ENCODE peak calls at places on chromosomes 6 and 20, in nine cellular contexts. X is kidney tubule cell; N is germinal center; R is HCT116; T is amygdala; I is GM04503; W is occipital lobe; V is fibroblast of pulmonary artery; D is CD8-positive, alpha-beta memory T cell. Z is an unnamed sample.
A peak's percentile ranks its signal among the peaks of the same experiment; 100 is the strongest.

GRCh38 chr20:23120936-23121765 is 35.0 kb upstream of the CD93 start:
- DNase-seq in X (no peak), N (no peak), R (no peak), T (no peak), I (no peak), W (no peak), V (no peak), D (no peak), Z (no peak)

GRCh38 chr20:44644384-44645131 is 6.9 kb downstream of the ADA start:
- DNase-seq in X (no peak), N (no peak), R (no peak), T (no peak), I (no peak), W (no peak), V (no peak), D (peak; percentile 64), Z (no peak)

GRCh38 chr20:51594206-51594998 is 51.9 kb upstream of the NFATC2 start:
- DNase-seq in X (no peak), N (no peak), R (no peak), T (no peak), I (no peak), W (peak; percentile 16), V (no peak), D (no peak), Z (no peak)

GRCh38 chr20:36835025-36835424 is 40.9 kb upstream of the TLDC2 start:
- DNase-seq in X (no peak), N (no peak), R (no peak), T (no peak), I (no peak), W (no peak), V (no peak), D (no peak), Z (no peak)

GRCh38 chr6:10248378-10248843 is 166.5 kb downstream of the TFAP2A start:
- DNase-seq in X (no peak), N (no peak), R (no peak), T (no peak), I (no peak), W (no peak), V (peak; percentile 3), D (no peak), Z (no peak)

GRCh38 chr20:62752671-62753501 is 43.4 kb upstream of the MRGBP start:
- DNase-seq in X (no peak), N (no peak), R (no peak), T (no peak), I (no peak), W (no peak), V (peak; percentile 23), D (no peak), Z (no peak)

GRCh38 chr6:162478191-162478642 is 249.3 kb downstream of the PRKN start:
- DNase-seq in X (peak; percentile 20), N (no peak), R (no peak), T (no peak), I (no peak), W (no peak), V (no peak), D (no peak), Z (no peak)

GRCh38 chr6:80165143-80165542 is 58.7 kb downstream of the BCKDHB start:
- DNase-seq in X (peak; percentile 49), N (no peak), R (no peak), T (no peak), I (no peak), W (no peak), V (peak; percentile 41), D (no peak), Z (peak; percentile 89)

GRCh38 chr20:11626551-11626950 is 291.1 kb upstream of the BTBD3 start:
- DNase-seq in X (peak; percentile 77), N (no peak), R (no peak), T (no peak), I (no peak), W (no peak), V (no peak), D (no peak), Z (no peak)

GRCh38 chr6:167906899-167907298 is 80.2 kb downstream of the AFDN start:
- DNase-seq in X (peak; percentile 53), N (no peak), R (no peak), T (peak; percentile 63), I (no peak), W (peak; percentile 59), V (peak; percentile 39), D (no peak), Z (peak; percentile 79)

GRCh38 chr6:151389640-151390275 is 1.6 kb downstream of the ZBTB2 start:
- DNase-seq in X (peak; percentile 73), N (peak; percentile 40), R (no peak), T (peak; percentile 60), I (peak; percentile 45), W (peak; percentile 62), V (peak; percentile 77), D (no peak), Z (no peak)

GRCh38 chr6:67000121-67000520 is 1293.1 kb upstream of the EYS start:
- DNase-seq in X (no peak), N (no peak), R (no peak), T (no peak), I (no peak), W (no peak), V (no peak), D (no peak), Z (no peak)

GRCh38 chr20:22691369-22692118 is 107.2 kb upstream of the FOXA2 start:
- DNase-seq in X (peak; percentile 70), N (peak; percentile 68), R (peak; percentile 51), T (peak; percentile 23), I (no peak), W (peak; percentile 67), V (peak; percentile 81), D (no peak), Z (peak; percentile 80)

GRCh38 chr20:11847827-11848226 is 69.9 kb upstream of the BTBD3 start:
- DNase-seq in X (no peak), N (no peak), R (no peak), T (no peak), I (no peak), W (no peak), V (no peak), D (no peak), Z (peak; percentile 7)

GRCh38 chr6:111201155-111201554 is 113.9 kb downstream of the SLC16A10 start:
- DNase-seq in X (peak; percentile 46), N (no peak), R (no peak), T (no peak), I (no peak), W (no peak), V (no peak), D (no peak), Z (no peak)

GRCh38 chr6:32113386-32114352 is 4.5 kb upstream of the TNXB start:
- DNase-seq in X (peak; percentile 63), N (no peak), R (no peak), T (no peak), I (peak; percentile 98), W (no peak), V (peak; percentile 98), D (no peak), Z (peak; percentile 47)

GRCh38 chr6:3782876-3783832 is 31.6 kb upstream of the PXDC1 start:
- DNase-seq in X (peak; percentile 61), N (no peak), R (no peak), T (no peak), I (no peak), W (no peak), V (no peak), D (no peak), Z (no peak)

GRCh38 chr20:51434556-51435256 is 107.8 kb downstream of the NFATC2 start:
- DNase-seq in X (peak; percentile 48), N (no peak), R (peak; percentile 54), T (no peak), I (no peak), W (no peak), V (peak; percentile 79), D (no peak), Z (no peak)

GRCh38 chr6:45479834-45480696 is 102.3 kb upstream of the SUPT3H start:
- DNase-seq in X (peak; percentile 50), N (no peak), R (no peak), T (no peak), I (no peak), W (no peak), V (peak; percentile 73), D (no peak), Z (no peak)

GRCh38 chr20:58048096-58048702 is 180.3 kb downstream of the ANKRD60 start:
- DNase-seq in X (peak; percentile 44), N (no peak), R (no peak), T (no peak), I (no peak), W (no peak), V (peak; percentile 44), D (no peak), Z (no peak)

GRCh38 chr6:41917528-41917927 is 3.4 kb downstream of the MED20 start:
- DNase-seq in X (peak; percentile 94), N (no peak), R (peak; percentile 71), T (no peak), I (peak; percentile 92), W (no peak), V (peak; percentile 94), D (no peak), Z (peak; percentile 83)

GRCh38 chr20:23061713-23062561 is 12.5 kb upstream of the THBD start:
- DNase-seq in X (peak; percentile 70), N (no peak), R (no peak), T (no peak), I (peak; percentile 65), W (no peak), V (peak; percentile 89), D (no peak), Z (peak; percentile 87)

GRCh38 chr6:132132911-132133639 is 181.9 kb upstream of the CCN2 start:
- DNase-seq in X (peak; percentile 66), N (peak; percentile 25), R (no peak), T (no peak), I (peak; percentile 63), W (no peak), V (peak; percentile 68), D (no peak), Z (peak; percentile 74)

GRCh38 chr6:52994789-52995078 is 350 bp downstream of the GSTA4 start:
- DNase-seq in X (no peak), N (peak; percentile 44), R (no peak), T (peak; percentile 52), I (no peak), W (no peak), V (peak; percentile 13), D (peak; percentile 52), Z (no peak)

GRCh38 chr20:63737940-63738686 is 1.5 kb upstream of the SLC2A4RG start:
- DNase-seq in X (no peak), N (peak; percentile 61), R (no peak), T (no peak), I (no peak), W (no peak), V (no peak), D (peak; percentile 65), Z (no peak)

GRCh38 chr20:42204261-42204660 is 586.1 kb upstream of the CHD6 start:
- DNase-seq in X (no peak), N (no peak), R (no peak), T (peak; percentile 2), I (no peak), W (no peak), V (no peak), D (no peak), Z (no peak)

Z was measured in dermis microvascular lymphatic vessel endothelial cell.